ENCODE peak calls at places on chromosome 1, in eight cellular contexts. L, Y, P, T, J, Q, W and H are unnamed samples.

GRCh38 chr1:40879487-40880175 is 17.5 kb upstream of the CITED4 start:
- DNase-seq in L (no peak), Y (no peak), P (no peak), T (no peak), J (no peak), Q (no peak), W (no peak), H (no peak)

GRCh38 chr1:192401832-192402231 is 85.0 kb downstream of the RGS21 start:
- DNase-seq in L (no peak), Y (no peak), P (no peak), T (peak; percentile 3), J (peak; percentile 29), Q (no peak), W (no peak), H (no peak)

GRCh38 chr1:205945056-205945455 is 1.8 kb upstream of the SLC26A9 start:
- DNase-seq in L (no peak), Y (no peak), P (no peak), T (no peak), J (no peak), Q (no peak), W (no peak), H (no peak)

GRCh38 chr1:205001101-205001620 is 41.9 kb upstream of the CNTN2 start:
- DNase-seq in L (no peak), Y (no peak), P (no peak), T (no peak), J (no peak), Q (no peak), W (no peak), H (no peak)

GRCh38 chr1:160500321-160500990 is 22.6 kb downstream of the SLAMF6 start:
- DNase-seq in L (no peak), Y (no peak), P (no peak), T (no peak), J (no peak), Q (no peak), W (no peak), H (no peak)

GRCh38 chr1:24901791-24902470 is 28.1 kb downstream of the RUNX3 start:
- DNase-seq in L (peak; percentile 10), Y (no peak), P (no peak), T (no peak), J (no peak), Q (no peak), W (no peak), H (no peak)

GRCh38 chr1:178461676-178462075 is 35.1 kb downstream of the CLEC20A start:
- DNase-seq in L (no peak), Y (no peak), P (no peak), T (no peak), J (no peak), Q (no peak), W (no peak), H (no peak)

GRCh38 chr1:201781447-201781846 is 47.5 kb upstream of the IPO9 start:
- DNase-seq in L (no peak), Y (no peak), P (no peak), T (no peak), J (no peak), Q (no peak), W (no peak), H (no peak)

GRCh38 chr1:153663211-153663610 is 4.7 kb downstream of the SNAPIN start:
- DNase-seq in L (no peak), Y (no peak), P (no peak), T (peak; percentile 86), J (peak; percentile 54), Q (no peak), W (no peak), H (no peak)

GRCh38 chr1:117895482-117896114 is 33.8 kb downstream of the GDAP2 start:
- DNase-seq in L (peak; percentile 79), Y (peak; percentile 51), P (peak; percentile 11), T (peak; percentile 84), J (peak; percentile 88), Q (peak; percentile 89), W (peak; percentile 84), H (peak; percentile 1)

GRCh38 chr1:110673197-110673701 is 1.5 kb downstream of the KCNA3 start:
- DNase-seq in L (peak; percentile 33), Y (no peak), P (no peak), T (no peak), J (no peak), Q (no peak), W (no peak), H (no peak)

GRCh38 chr1:200708161-200708560 is 30.5 kb upstream of the CAMSAP2 start:
- DNase-seq in L (no peak), Y (no peak), P (no peak), T (no peak), J (no peak), Q (no peak), W (no peak), H (no peak)

GRCh38 chr1:68384321-68384813 is 65.4 kb downstream of the RPE65 start:
- DNase-seq in L (no peak), Y (peak; percentile 63), P (no peak), T (peak; percentile 100), J (peak; percentile 99), Q (no peak), W (peak; percentile 98), H (peak; percentile 4)

GRCh38 chr1:211648336-211648735 is 27.1 kb downstream of the NEK2 start:
- DNase-seq in L (no peak), Y (peak; percentile 44), P (no peak), T (peak; percentile 79), J (no peak), Q (no peak), W (no peak), H (no peak)

GRCh38 chr1:50348449-50349241 is 74.6 kb downstream of the DMRTA2 start:
- DNase-seq in L (peak; percentile 48), Y (peak; percentile 35), P (no peak), T (peak; percentile 80), J (peak; percentile 73), Q (peak; percentile 75), W (peak; percentile 52), H (peak; percentile 80)

GRCh38 chr1:17287377-17287776 is 20.6 kb upstream of the PADI4 start:
- DNase-seq in L (no peak), Y (peak; percentile 78), P (no peak), T (peak; percentile 84), J (peak; percentile 87), Q (peak; percentile 51), W (no peak), H (no peak)

GRCh38 chr1:19861034-19861433 is 21.2 kb upstream of the OTUD3 start:
- DNase-seq in L (no peak), Y (no peak), P (no peak), T (peak; percentile 70), J (peak; percentile 72), Q (no peak), W (peak; percentile 61), H (no peak)

GRCh38 chr1:198018529-198018928 is 101.4 kb downstream of the LHX9 start:
- DNase-seq in L (no peak), Y (peak; percentile 76), P (no peak), T (peak; percentile 39), J (peak; percentile 94), Q (no peak), W (peak; percentile 65), H (no peak)